ENCODE peak calls at places on chromosomes 1 and 21, in nine cellular contexts. J is adipocyte, M is EL, I is cardiac muscle cell, F is WTC11, Z is dorsolateral prefrontal cortex, X is GM19239, R is KBM-7, T is IMR-90. H is an unnamed sample.

GRCh38 chr1:110319332-110320167 is 19.6 kb upstream of the RBM15 start:
- DNase-seq in X (no peak), I (no peak), Z (no peak), F (no peak), R (peak; percentile 29), M (no peak), T (no peak), J (no peak), H (no peak)

GRCh38 chr1:154911691-154912550 is 24.6 kb downstream of the PMVK start:
- DNase-seq in Z (no peak), T (no peak), F (no peak), I (no peak), X (no peak), M (no peak), R (no peak), J (no peak), H (no peak)

GRCh38 chr1:208544794-208545193 is 300.6 kb upstream of the PLXNA2 start:
- DNase-seq in R (no peak), I (no peak), J (no peak), T (no peak), F (no peak), M (no peak), Z (no peak), X (no peak), H (no peak)

GRCh38 chr1:95903060-95903459 is 669.0 kb downstream of the RWDD3 start:
- DNase-seq in F (no peak), M (no peak), T (no peak), X (no peak), Z (no peak), J (no peak), R (no peak), I (no peak), H (no peak)

GRCh38 chr1:145849356-145850165 is 4.1 kb downstream of the NUDT17 start:
- DNase-seq in X (no peak), Z (no peak), J (peak; percentile 75), R (no peak), I (no peak), F (peak; percentile 60), M (peak; percentile 90), T (peak; percentile 66), H (peak; percentile 69)

GRCh38 chr1:43363283-43363934 is 4.4 kb downstream of the ELOVL1 start:
- DNase-seq in T (no peak), I (no peak), R (no peak), F (no peak), Z (no peak), J (no peak), M (peak; percentile 49), X (no peak), H (no peak)

GRCh38 chr1:97758589-97759057 is 162.2 kb downstream of the DPYD start:
- DNase-seq in T (no peak), I (no peak), R (no peak), F (no peak), J (peak; percentile 25), X (no peak), Z (no peak), M (no peak), H (no peak)

GRCh38 chr21:45076245-45076661 is 1.9 kb downstream of the ADARB1 start:
- DNase-seq in X (no peak), J (peak; percentile 15), Z (no peak), T (peak; percentile 68), M (peak; percentile 62), I (no peak), F (no peak), R (no peak), H (no peak)

GRCh38 chr21:30340714-30341573 is 3.5 kb upstream of the KRTAP27-1 start:
- DNase-seq in Z (no peak), T (peak; percentile 10), X (no peak), F (peak; percentile 58), R (peak; percentile 34), I (peak; percentile 65), J (peak; percentile 46), M (no peak), H (peak; percentile 63)

GRCh38 chr1:17118706-17119075 is 560 bp downstream of the PADI2 start:
- DNase-seq in F (peak; percentile 37), I (peak; percentile 17), J (peak; percentile 2), X (no peak), R (no peak), T (no peak), M (no peak), Z (no peak), H (peak; percentile 57)

GRCh38 chr1:182069028-182069466 is 7.5 kb upstream of the ZNF648 start:
- DNase-seq in T (peak; percentile 14), F (peak; percentile 74), I (peak; percentile 82), M (peak; percentile 34), J (peak; percentile 65), R (peak; percentile 61), X (peak; percentile 52), Z (no peak), H (peak; percentile 89)

GRCh38 chr21:37220433-37220980 is 46.6 kb downstream of the VPS26C start:
- DNase-seq in J (peak; percentile 63), T (peak; percentile 50), X (no peak), F (peak; percentile 24), I (peak; percentile 41), M (peak; percentile 63), R (no peak), Z (no peak), H (peak; percentile 38)

GRCh38 chr1:227889047-227889862 is 58.5 kb downstream of the WNT9A start:
- DNase-seq in I (no peak), T (no peak), X (no peak), F (no peak), M (no peak), Z (peak; percentile 9), R (no peak), J (no peak), H (peak; percentile 8)

GRCh38 chr1:22133247-22133927 is 9.5 kb downstream of the WNT4 start:
- DNase-seq in M (no peak), R (no peak), J (no peak), T (no peak), Z (no peak), F (no peak), X (no peak), I (no peak), H (peak; percentile 49)

GRCh38 chr1:12556368-12556930 is 61.6 kb downstream of the DHRS3 start:
- DNase-seq in X (no peak), F (no peak), J (peak; percentile 92), I (peak; percentile 38), T (peak; percentile 93), M (peak; percentile 76), Z (no peak), R (no peak), H (peak; percentile 63)

GRCh38 chr1:114482585-114482984 is 28.4 kb downstream of the TRIM33 start:
- DNase-seq in M (no peak), I (no peak), J (no peak), T (no peak), R (peak; percentile 83), Z (no peak), X (peak; percentile 32), F (no peak), H (no peak)

GRCh38 chr1:205082431-205082830 is 1.8 kb downstream of the TMEM81 start:
- DNase-seq in J (no peak), Z (no peak), M (no peak), X (no peak), T (no peak), F (no peak), R (no peak), I (no peak), H (no peak)

GRCh38 chr1:110235181-110235838 is 25.2 kb downstream of the KCNC4 start:
- DNase-seq in M (no peak), F (no peak), I (no peak), T (no peak), J (no peak), R (no peak), X (no peak), Z (no peak), H (no peak)

GRCh38 chr1:203630697-203631096 is 4.1 kb downstream of the ATP2B4 start:
- DNase-seq in Z (no peak), I (no peak), M (no peak), F (no peak), R (peak; percentile 7), T (no peak), J (peak; percentile 47), X (no peak), H (no peak)

H was measured in iPS-NIHi11.